ENCODE peak calls at places on chromosomes 13 and 19, in four cellular contexts. One of them, this sample, is unnamed.

GRCh38 chr13:92354583-92354982 is 872.0 kb upstream of the GPC6 start:
- DNase-seq in CD8-positive, alpha-beta T cell: no peak
- DNase-seq in BE2C: no peak
- DNase-seq in colonic mucosa: no peak
- DNase-seq in this sample: no peak

GRCh38 chr13:41497436-41497835 is 40.1 kb downstream of the RGCC start:
- DNase-seq in CD8-positive, alpha-beta T cell: no peak
- DNase-seq in BE2C: no peak
- DNase-seq in colonic mucosa: no peak
- DNase-seq in this sample: no peak

GRCh38 chr19:8352134-8352827 is 9.2 kb upstream of the KANK3 start:
- DNase-seq in CD8-positive, alpha-beta T cell: no peak
- DNase-seq in BE2C: no peak
- DNase-seq in colonic mucosa: no peak
- DNase-seq in this sample: no peak

GRCh38 chr13:24254151-24254810 is 55.1 kb upstream of the C1QTNF9 start:
- DNase-seq in CD8-positive, alpha-beta T cell: peak; percentile 52
- DNase-seq in BE2C: no peak
- DNase-seq in colonic mucosa: no peak
- DNase-seq in this sample: no peak

GRCh38 chr19:31127132-31127967 is 221.9 kb downstream of the TSHZ3 start:
- DNase-seq in CD8-positive, alpha-beta T cell: no peak
- DNase-seq in BE2C: no peak
- DNase-seq in colonic mucosa: peak; percentile 28
- DNase-seq in this sample: no peak

GRCh38 chr13:37526710-37527446 is 71.7 kb downstream of the POSTN start:
- DNase-seq in CD8-positive, alpha-beta T cell: no peak
- DNase-seq in BE2C: no peak
- DNase-seq in colonic mucosa: no peak
- DNase-seq in this sample: no peak

GRCh38 chr13:82636119-82636518 is 1246.2 kb downstream of the SLITRK1 start:
- DNase-seq in CD8-positive, alpha-beta T cell: no peak
- DNase-seq in BE2C: no peak
- DNase-seq in colonic mucosa: no peak
- DNase-seq in this sample: no peak

GRCh38 chr13:73039201-73040108 is 19.4 kb upstream of the KLF5 start:
- DNase-seq in CD8-positive, alpha-beta T cell: no peak
- DNase-seq in BE2C: no peak
- DNase-seq in colonic mucosa: no peak
- DNase-seq in this sample: no peak

GRCh38 chr13:51158365-51158764 is 47.3 kb upstream of the C13orf42 start:
- DNase-seq in CD8-positive, alpha-beta T cell: no peak
- DNase-seq in BE2C: peak; percentile 18
- DNase-seq in colonic mucosa: no peak
- DNase-seq in this sample: no peak

GRCh38 chr13:50518791-50519201 is 324.7 kb downstream of the DLEU7 start:
- DNase-seq in CD8-positive, alpha-beta T cell: no peak
- DNase-seq in BE2C: no peak
- DNase-seq in colonic mucosa: peak; percentile 34
- DNase-seq in this sample: no peak

GRCh38 chr13:43257765-43258164 is 234.4 kb downstream of the DNAJC15 start:
- DNase-seq in CD8-positive, alpha-beta T cell: no peak
- DNase-seq in BE2C: no peak
- DNase-seq in colonic mucosa: no peak
- DNase-seq in this sample: no peak

GRCh38 chr13:25267715-25268114 is 19.6 kb downstream of the MTMR6 start:
- DNase-seq in CD8-positive, alpha-beta T cell: no peak
- DNase-seq in BE2C: no peak
- DNase-seq in colonic mucosa: no peak
- DNase-seq in this sample: no peak

GRCh38 chr13:25262261-25262660 is 25.0 kb downstream of the MTMR6 start:
- DNase-seq in CD8-positive, alpha-beta T cell: no peak
- DNase-seq in BE2C: no peak
- DNase-seq in colonic mucosa: no peak
- DNase-seq in this sample: no peak
- H3K36me3 ChIP-seq in CD8-positive, alpha-beta T cell: peaks cover 50% of the 10 kb centered on the region
- H3K36me3 ChIP-seq in BE2C: peaks cover 24% of the 10 kb centered on the region
- H3K36me3 ChIP-seq in colonic mucosa: no peaks in the 10 kb centered on the region
- H3K36me3 ChIP-seq in this sample: peaks cover 9% of the 10 kb centered on the region

GRCh38 chr13:105678072-105678471 is 857.4 kb downstream of the EFNB2 start:
- DNase-seq in CD8-positive, alpha-beta T cell: no peak
- DNase-seq in BE2C: no peak
- DNase-seq in colonic mucosa: no peak
- DNase-seq in this sample: no peak
- H3K36me3 ChIP-seq in CD8-positive, alpha-beta T cell: no peaks in the 10 kb centered on the region
- H3K36me3 ChIP-seq in BE2C: no peaks in the 10 kb centered on the region
- H3K36me3 ChIP-seq in colonic mucosa: no peaks in the 10 kb centered on the region
- H3K36me3 ChIP-seq in this sample: no peaks in the 10 kb centered on the region

GRCh38 chr19:3958836-3959765 is 11.8 kb downstream of the DAPK3 start:
- DNase-seq in CD8-positive, alpha-beta T cell: no peak
- DNase-seq in BE2C: no peak
- DNase-seq in colonic mucosa: no peak
- DNase-seq in this sample: no peak

GRCh38 chr19:3955688-3956087 is 15.2 kb downstream of the DAPK3 start:
- DNase-seq in CD8-positive, alpha-beta T cell: no peak
- DNase-seq in BE2C: no peak
- DNase-seq in colonic mucosa: no peak
- DNase-seq in this sample: no peak

GRCh38 chr19:3963458-3964255 is 7.2 kb downstream of the DAPK3 start:
- DNase-seq in CD8-positive, alpha-beta T cell: no peak
- DNase-seq in BE2C: no peak
- DNase-seq in colonic mucosa: no peak
- DNase-seq in this sample: no peak

GRCh38 chr19:3961007-3961406 is 9.9 kb downstream of the DAPK3 start:
- DNase-seq in CD8-positive, alpha-beta T cell: no peak
- DNase-seq in BE2C: no peak
- DNase-seq in colonic mucosa: no peak
- DNase-seq in this sample: no peak

GRCh38 chr19:3959766-3960131 is 11.2 kb downstream of the DAPK3 start:
- DNase-seq in CD8-positive, alpha-beta T cell: no peak
- DNase-seq in BE2C: no peak
- DNase-seq in colonic mucosa: no peak
- DNase-seq in this sample: peak; percentile 26
- H3K36me3 ChIP-seq in CD8-positive, alpha-beta T cell: peaks cover 16% of the 10 kb centered on the region
- H3K36me3 ChIP-seq in BE2C: peaks cover 46% of the 10 kb centered on the region
- H3K36me3 ChIP-seq in colonic mucosa: peaks cover 16% of the 10 kb centered on the region
- H3K36me3 ChIP-seq in this sample: peaks cover 20% of the 10 kb centered on the region

DNA sequence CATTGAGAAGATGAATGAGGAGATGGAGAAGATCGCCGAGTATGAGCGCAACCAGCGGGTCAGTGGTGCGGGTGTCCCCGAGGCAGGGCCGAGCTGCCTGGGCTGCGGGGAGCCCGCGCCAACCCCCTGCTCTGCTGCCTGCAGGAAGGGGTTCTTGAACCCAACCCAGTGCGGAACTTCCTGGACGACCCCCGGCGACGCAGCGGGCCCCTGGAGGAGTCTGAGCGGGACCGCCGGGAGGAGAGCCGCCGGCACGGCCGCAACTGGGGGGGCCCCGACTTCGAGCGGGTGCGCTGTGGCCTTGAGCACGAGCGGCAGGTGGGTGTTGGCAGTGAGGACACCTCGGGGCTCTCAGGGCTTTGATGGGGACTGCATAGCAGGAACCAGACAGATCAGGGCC is 8.3 kb downstream of the CCDC9 start:
- DNase-seq in CD8-positive, alpha-beta T cell: no peak
- DNase-seq in BE2C: no peak
- DNase-seq in colonic mucosa: no peak
- DNase-seq in this sample: no peak
- H3K36me3 ChIP-seq in CD8-positive, alpha-beta T cell: peaks cover 15% of the 10 kb centered on the region
- H3K36me3 ChIP-seq in BE2C: peaks cover 14% of the 10 kb centered on the region
- H3K36me3 ChIP-seq in colonic mucosa: peaks cover 9% of the 10 kb centered on the region
- H3K36me3 ChIP-seq in this sample: no peaks in the 10 kb centered on the region

DNA sequence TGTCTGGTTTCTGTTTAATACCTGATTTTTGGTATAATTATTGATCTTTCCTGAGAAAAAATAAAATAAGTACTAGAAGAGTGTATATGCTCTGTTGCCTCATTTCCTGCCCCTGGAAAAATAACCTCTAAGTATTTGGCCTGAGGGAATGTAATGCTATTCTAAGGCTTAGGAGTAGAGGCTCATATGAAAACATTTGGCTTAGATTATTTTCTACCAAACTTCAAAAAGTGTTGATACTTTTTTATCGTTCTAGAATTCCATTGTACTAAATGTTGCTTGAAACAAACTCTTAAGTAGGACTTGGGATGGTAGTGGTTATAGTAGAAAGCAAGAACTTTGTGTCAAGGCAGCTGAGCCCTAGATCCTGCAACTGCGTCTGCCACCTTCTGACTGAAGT is 57.8 kb downstream of the COG3 start:
- DNase-seq in CD8-positive, alpha-beta T cell: no peak
- DNase-seq in BE2C: no peak
- DNase-seq in colonic mucosa: no peak
- DNase-seq in this sample: no peak
- H3K36me3 ChIP-seq in CD8-positive, alpha-beta T cell: peaks cover 37% of the 10 kb centered on the region
- H3K36me3 ChIP-seq in BE2C: peaks cover 23% of the 10 kb centered on the region
- H3K36me3 ChIP-seq in colonic mucosa: peaks cover 11% of the 10 kb centered on the region
- H3K36me3 ChIP-seq in this sample: no peaks in the 10 kb centered on the region

GRCh38 chr13:64579331-64579730 is 2650.8 kb downstream of the PCDH9 start:
- DNase-seq in CD8-positive, alpha-beta T cell: no peak
- DNase-seq in BE2C: no peak
- DNase-seq in colonic mucosa: no peak
- DNase-seq in this sample: no peak
- H3K36me3 ChIP-seq in CD8-positive, alpha-beta T cell: no peaks in the 10 kb centered on the region
- H3K36me3 ChIP-seq in BE2C: no peaks in the 10 kb centered on the region
- H3K36me3 ChIP-seq in colonic mucosa: no peaks in the 10 kb centered on the region
- H3K36me3 ChIP-seq in this sample: no peaks in the 10 kb centered on the region

DNA sequence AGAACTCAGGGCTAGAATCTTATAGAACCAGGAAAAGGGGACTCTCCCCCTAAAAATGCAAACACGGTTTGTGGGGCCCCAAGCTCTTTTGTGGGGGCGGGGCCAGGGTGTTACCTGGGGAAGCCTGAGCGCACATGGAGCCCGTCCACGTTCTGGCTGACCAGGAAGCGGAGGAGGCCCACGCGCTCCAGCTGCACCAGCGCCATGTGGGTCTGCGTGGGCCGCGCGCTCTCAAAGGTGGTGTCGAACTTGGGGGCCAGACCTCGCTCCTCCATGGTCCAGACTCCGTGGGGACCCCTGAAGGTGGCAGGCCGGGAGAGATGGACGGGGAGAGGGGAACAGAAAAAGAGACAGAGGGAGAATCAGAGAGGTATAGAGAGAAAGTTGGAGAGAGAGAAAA is 3.4 kb downstream of the SIRT6 start:
- DNase-seq in CD8-positive, alpha-beta T cell: no peak
- DNase-seq in BE2C: no peak
- DNase-seq in colonic mucosa: no peak
- DNase-seq in this sample: no peak
- H3K36me3 ChIP-seq in CD8-positive, alpha-beta T cell: peaks cover 2% of the 10 kb centered on the region
- H3K36me3 ChIP-seq in BE2C: peaks cover 7% of the 10 kb centered on the region
- H3K36me3 ChIP-seq in colonic mucosa: no peaks in the 10 kb centered on the region
- H3K36me3 ChIP-seq in this sample: peaks cover 11% of the 10 kb centered on the region

This sample was measured in breast epithelium.